ENCODE peak calls at places on chromosome 3, in seven cellular contexts. H is activated T-helper 9 cell treated with anti-CD3 and anti-CD28 coated beads, Interleukin-2, amount 50 U/mL, for 16 hours; K is endothelial cell; Q is cerebellar cortex; C is activated T-helper 1 cell treated with Interleukin-2 at 50 U/mL for 16 hours; S is mucosa of descending colon; N is activated CD4-positive, CD25-positive, alpha-beta regulatory T cell. Y is an unnamed sample.

GRCh38 chr3:42547401-42547945 is 34.3 kb downstream of the SEC22C start:
- DNase-seq in K (peak), N (peak), S (peak), H (peak), C (peak), Q (peak), Y (peak)

GRCh38 chr3:81434171-81434570 is 327.3 kb downstream of the GBE1 start:
- DNase-seq in N (no peak), K (no peak), S (no peak), C (no peak), H (no peak), Q (no peak), Y (no peak)

GRCh38 chr3:70774641-70775040 is 462.2 kb upstream of the MDFIC2 start:
- DNase-seq in K (no peak), N (no peak), H (no peak), S (no peak), C (no peak), Q (no peak), Y (no peak)

GRCh38 chr3:136787226-136787793 is 31.6 kb upstream of the SLC35G2 start:
- DNase-seq in K (no peak), C (no peak), Q (peak), H (no peak), N (peak), S (peak), Y (no peak)

GRCh38 chr3:32945136-32945535 is 6.3 kb upstream of the CCR4 start:
- DNase-seq in N (no peak), S (no peak), H (no peak), Q (no peak), C (no peak), K (no peak), Y (no peak)

GRCh38 chr3:125240496-125240895 is 27.9 kb upstream of the SLC12A8 start:
- DNase-seq in N (no peak), H (no peak), S (no peak), K (no peak), C (no peak), Q (no peak), Y (peak)

GRCh38 chr3:53594276-53594675 is 99.9 kb downstream of the CACNA1D start:
- DNase-seq in S (no peak), K (no peak), H (no peak), N (no peak), C (no peak), Q (no peak), Y (no peak)

GRCh38 chr3:13879946-13880810 is at the start of gene WNT7A:
- DNase-seq in H (peak), C (peak), K (peak), Q (no peak), N (no peak), S (peak), Y (peak)

GRCh38 chr3:115657168-115657567 is 33.9 kb downstream of the GAP43 start:
- DNase-seq in K (no peak), Q (no peak), N (no peak), H (no peak), C (no peak), S (no peak), Y (peak)

GRCh38 chr3:81041331-81041730 is 720.1 kb downstream of the GBE1 start:
- DNase-seq in N (no peak), Q (no peak), S (no peak), C (no peak), K (no peak), H (no peak), Y (no peak)

Y was measured in mesendoderm.